ENCODE peak calls at places on chromosomes 16 and 17, in ten cellular contexts. One of them, this sample, is unnamed.

GRCh38 chr16:8605554-8605953 is 15.2 kb upstream of the TMEM114 start:
- DNase-seq in right lobe of liver: no peak
- DNase-seq in spleen: no peak
- DNase-seq in ovary: no peak
- DNase-seq in adrenal gland: no peak
- DNase-seq in tibial nerve: no peak
- DNase-seq in prostate gland: no peak
- DNase-seq in suprapubic skin: no peak
- DNase-seq in transverse colon: no peak
- DNase-seq in Peyer's patch: no peak
- DNase-seq in this sample: no peak

GRCh38 chr16:68235882-68236803 is at the start of gene ESRP2:
- DNase-seq in right lobe of liver: peak; percentile 92
- DNase-seq in spleen: peak; percentile 86
- DNase-seq in ovary: peak; percentile 55
- DNase-seq in adrenal gland: peak; percentile 65
- DNase-seq in tibial nerve: no peak
- DNase-seq in prostate gland: peak; percentile 94
- DNase-seq in suprapubic skin: peak; percentile 83
- DNase-seq in transverse colon: peak; percentile 93
- DNase-seq in Peyer's patch: peak; percentile 47
- DNase-seq in this sample: no peak

GRCh38 chr16:56667581-56668571 is at the start of gene MT1G:
- DNase-seq in right lobe of liver: peak; percentile 89
- DNase-seq in spleen: no peak
- DNase-seq in ovary: no peak
- DNase-seq in adrenal gland: peak; percentile 68
- DNase-seq in tibial nerve: no peak
- DNase-seq in prostate gland: peak; percentile 33
- DNase-seq in suprapubic skin: no peak
- DNase-seq in transverse colon: peak; percentile 74
- DNase-seq in Peyer's patch: no peak
- DNase-seq in this sample: no peak

GRCh38 chr17:73711184-73711583 is 66.9 kb upstream of the SDK2 start:
- DNase-seq in right lobe of liver: no peak
- DNase-seq in spleen: no peak
- DNase-seq in ovary: no peak
- DNase-seq in adrenal gland: no peak
- DNase-seq in tibial nerve: no peak
- DNase-seq in prostate gland: no peak
- DNase-seq in suprapubic skin: no peak
- DNase-seq in transverse colon: no peak
- DNase-seq in Peyer's patch: peak; percentile 23
- DNase-seq in this sample: no peak

GRCh38 chr17:57993471-57994365 is 5.7 kb upstream of the VEZF1 start:
- DNase-seq in right lobe of liver: no peak
- DNase-seq in spleen: no peak
- DNase-seq in ovary: no peak
- DNase-seq in adrenal gland: no peak
- DNase-seq in tibial nerve: no peak
- DNase-seq in prostate gland: no peak
- DNase-seq in suprapubic skin: no peak
- DNase-seq in transverse colon: no peak
- DNase-seq in Peyer's patch: no peak
- DNase-seq in this sample: no peak

GRCh38 chr16:57148481-57148880 is 37.4 kb downstream of the PSME3IP1 start:
- DNase-seq in right lobe of liver: no peak
- DNase-seq in spleen: peak; percentile 38
- DNase-seq in ovary: no peak
- DNase-seq in adrenal gland: no peak
- DNase-seq in tibial nerve: no peak
- DNase-seq in prostate gland: no peak
- DNase-seq in suprapubic skin: no peak
- DNase-seq in transverse colon: no peak
- DNase-seq in Peyer's patch: no peak
- DNase-seq in this sample: no peak

GRCh38 chr17:9828296-9829059 is 2.8 kb downstream of the GLP2R start:
- DNase-seq in right lobe of liver: no peak
- DNase-seq in spleen: no peak
- DNase-seq in ovary: no peak
- DNase-seq in adrenal gland: no peak
- DNase-seq in tibial nerve: no peak
- DNase-seq in prostate gland: no peak
- DNase-seq in suprapubic skin: peak; percentile 27
- DNase-seq in transverse colon: no peak
- DNase-seq in Peyer's patch: no peak
- DNase-seq in this sample: peak; percentile 37

GRCh38 chr16:87695534-87695933 is 70.3 kb downstream of the KLHDC4 start:
- DNase-seq in right lobe of liver: no peak
- DNase-seq in spleen: no peak
- DNase-seq in ovary: no peak
- DNase-seq in adrenal gland: no peak
- DNase-seq in tibial nerve: no peak
- DNase-seq in prostate gland: no peak
- DNase-seq in suprapubic skin: no peak
- DNase-seq in transverse colon: no peak
- DNase-seq in Peyer's patch: no peak
- DNase-seq in this sample: no peak

GRCh38 chr16:49639739-49640388 is 216.0 kb downstream of the ZNF423 start:
- DNase-seq in right lobe of liver: no peak
- DNase-seq in spleen: peak; percentile 54
- DNase-seq in ovary: peak; percentile 85
- DNase-seq in adrenal gland: peak; percentile 72
- DNase-seq in tibial nerve: no peak
- DNase-seq in prostate gland: no peak
- DNase-seq in suprapubic skin: no peak
- DNase-seq in transverse colon: no peak
- DNase-seq in Peyer's patch: no peak
- DNase-seq in this sample: peak; percentile 61

GRCh38 chr16:85075236-85075924 is 36.9 kb downstream of the CIBAR2 start:
- DNase-seq in right lobe of liver: no peak
- DNase-seq in spleen: no peak
- DNase-seq in ovary: no peak
- DNase-seq in adrenal gland: peak; percentile 27
- DNase-seq in tibial nerve: no peak
- DNase-seq in prostate gland: no peak
- DNase-seq in suprapubic skin: no peak
- DNase-seq in transverse colon: no peak
- DNase-seq in Peyer's patch: no peak
- DNase-seq in this sample: no peak

GRCh38 chr17:68355093-68355492 is 63.8 kb downstream of the ARSG start:
- DNase-seq in right lobe of liver: no peak
- DNase-seq in spleen: no peak
- DNase-seq in ovary: no peak
- DNase-seq in adrenal gland: no peak
- DNase-seq in tibial nerve: no peak
- DNase-seq in prostate gland: no peak
- DNase-seq in suprapubic skin: no peak
- DNase-seq in transverse colon: no peak
- DNase-seq in Peyer's patch: no peak
- DNase-seq in this sample: no peak

DNA sequence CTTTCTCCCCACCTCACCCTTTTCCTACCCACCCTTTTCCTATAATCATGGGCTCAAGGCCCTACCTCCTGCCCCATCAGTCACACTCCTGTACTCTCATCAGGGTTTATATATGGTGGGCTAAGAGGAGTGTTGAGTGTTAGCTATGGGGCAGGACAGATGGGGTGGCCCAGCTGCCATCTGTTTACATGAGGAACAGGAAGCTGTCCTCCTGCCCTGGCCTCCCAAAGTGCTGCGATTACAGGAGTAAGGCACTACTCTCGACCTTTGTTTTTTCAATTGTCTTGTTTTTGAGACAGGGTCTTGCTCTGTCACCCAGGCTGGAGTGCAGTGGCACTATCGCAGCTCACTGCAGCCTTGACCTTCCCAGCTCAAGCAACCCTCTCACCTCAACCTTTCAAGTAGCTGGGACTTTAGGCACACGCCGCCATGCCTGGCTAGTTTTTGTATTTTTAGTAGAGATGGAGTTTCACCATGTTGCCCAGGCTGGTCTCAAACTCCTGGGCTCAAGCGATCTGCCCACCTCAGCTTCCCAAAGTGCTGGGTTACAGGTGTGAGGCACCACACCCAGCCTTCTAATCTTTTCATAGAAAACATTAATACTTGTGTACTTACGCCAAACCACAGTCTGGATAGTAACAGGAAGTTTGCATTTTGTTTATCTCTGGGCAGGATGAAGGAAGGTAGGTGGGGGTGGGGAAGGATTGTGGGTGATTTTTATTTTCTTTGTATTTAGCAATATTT is 1.6 kb downstream of the TRADD start:
- DNase-seq in right lobe of liver: no peak
- DNase-seq in spleen: peak; percentile 71
- DNase-seq in ovary: no peak
- DNase-seq in adrenal gland: no peak
- DNase-seq in tibial nerve: no peak
- DNase-seq in prostate gland: no peak
- DNase-seq in suprapubic skin: no peak
- DNase-seq in transverse colon: no peak
- DNase-seq in Peyer's patch: no peak
- DNase-seq in this sample: no peak
- H3K4me1 ChIP-seq in right lobe of liver: no peaks in the 10 kb centered on the region
- H3K4me1 ChIP-seq in spleen: peaks cover 60% of the 10 kb centered on the region
- H3K4me1 ChIP-seq in ovary: peaks cover 13% of the 10 kb centered on the region
- H3K4me1 ChIP-seq in adrenal gland: peaks cover 41% of the 10 kb centered on the region
- H3K4me1 ChIP-seq in tibial nerve: no peaks in the 10 kb centered on the region
- H3K4me1 ChIP-seq in prostate gland: peaks cover 22% of the 10 kb centered on the region
- H3K4me1 ChIP-seq in suprapubic skin: peaks cover 64% of the 10 kb centered on the region
- H3K4me1 ChIP-seq in transverse colon: peaks cover 60% of the 10 kb centered on the region
- H3K4me1 ChIP-seq in Peyer's patch: peaks cover 24% of the 10 kb centered on the region
- H3K4me1 ChIP-seq in this sample: peaks cover 16% of the 10 kb centered on the region

GRCh38 chr17:2058521-2059124 is 3.7 kb downstream of the HIC1 start:
- DNase-seq in right lobe of liver: peak; percentile 90
- DNase-seq in spleen: peak; percentile 96
- DNase-seq in ovary: peak; percentile 84
- DNase-seq in adrenal gland: peak; percentile 66
- DNase-seq in tibial nerve: peak; percentile 69
- DNase-seq in prostate gland: no peak
- DNase-seq in suprapubic skin: no peak
- DNase-seq in transverse colon: peak; percentile 89
- DNase-seq in Peyer's patch: peak; percentile 83
- DNase-seq in this sample: peak; percentile 73
- TF ChIP-seq POLR2A in right lobe of liver: no peak
- TF ChIP-seq POLR2A in spleen: no peak
- TF ChIP-seq POLR2A in ovary: no peak
- TF ChIP-seq POLR2A in adrenal gland: no peak
- TF ChIP-seq POLR2A in tibial nerve: no peak
- TF ChIP-seq POLR2A in prostate gland: no peak
- TF ChIP-seq POLR2A in suprapubic skin: no peak
- TF ChIP-seq POLR2A in transverse colon: no peak
- TF ChIP-seq POLR2A in Peyer's patch: no peak
- TF ChIP-seq POLR2A in this sample: no peak

GRCh38 chr17:82524540-82524939 is 5.0 kb downstream of the FOXK2 start:
- DNase-seq in right lobe of liver: no peak
- DNase-seq in spleen: no peak
- DNase-seq in ovary: no peak
- DNase-seq in adrenal gland: no peak
- DNase-seq in tibial nerve: no peak
- DNase-seq in prostate gland: no peak
- DNase-seq in suprapubic skin: no peak
- DNase-seq in transverse colon: no peak
- DNase-seq in Peyer's patch: no peak
- DNase-seq in this sample: no peak
- H3K4me1 ChIP-seq in right lobe of liver: peaks cover 9% of the 10 kb centered on the region
- H3K4me1 ChIP-seq in spleen: peaks cover 76% of the 10 kb centered on the region
- H3K4me1 ChIP-seq in ovary: peaks cover 28% of the 10 kb centered on the region
- H3K4me1 ChIP-seq in adrenal gland: peaks cover 81% of the 10 kb centered on the region
- H3K4me1 ChIP-seq in tibial nerve: no peaks in the 10 kb centered on the region
- H3K4me1 ChIP-seq in prostate gland: peaks cover 4% of the 10 kb centered on the region
- H3K4me1 ChIP-seq in suprapubic skin: peaks cover 73% of the 10 kb centered on the region
- H3K4me1 ChIP-seq in transverse colon: peaks cover 67% of the 10 kb centered on the region
- H3K4me1 ChIP-seq in Peyer's patch: peaks cover 10% of the 10 kb centered on the region
- H3K4me1 ChIP-seq in this sample: peaks cover 50% of the 10 kb centered on the region

GRCh38 chr17:50511058-50511457 is 2.8 kb downstream of the MYCBPAP start:
- DNase-seq in right lobe of liver: no peak
- DNase-seq in spleen: peak; percentile 16
- DNase-seq in ovary: no peak
- DNase-seq in adrenal gland: peak; percentile 71
- DNase-seq in tibial nerve: no peak
- DNase-seq in prostate gland: no peak
- DNase-seq in suprapubic skin: no peak
- DNase-seq in transverse colon: no peak
- DNase-seq in Peyer's patch: no peak
- DNase-seq in this sample: no peak

GRCh38 chr17:50506298-50506697 is 1.9 kb upstream of the MYCBPAP start:
- DNase-seq in right lobe of liver: no peak
- DNase-seq in spleen: peak; percentile 49
- DNase-seq in ovary: peak; percentile 9
- DNase-seq in adrenal gland: no peak
- DNase-seq in tibial nerve: no peak
- DNase-seq in prostate gland: no peak
- DNase-seq in suprapubic skin: no peak
- DNase-seq in transverse colon: no peak
- DNase-seq in Peyer's patch: no peak
- DNase-seq in this sample: no peak

GRCh38 chr17:50505731-50506130 is 2.5 kb upstream of the MYCBPAP start:
- DNase-seq in right lobe of liver: no peak
- DNase-seq in spleen: no peak
- DNase-seq in ovary: no peak
- DNase-seq in adrenal gland: no peak
- DNase-seq in tibial nerve: no peak
- DNase-seq in prostate gland: no peak
- DNase-seq in suprapubic skin: no peak
- DNase-seq in transverse colon: no peak
- DNase-seq in Peyer's patch: no peak
- DNase-seq in this sample: no peak

GRCh38 chr17:50508573-50509460 is 578 bp downstream of the MYCBPAP start:
- DNase-seq in right lobe of liver: no peak
- DNase-seq in spleen: no peak
- DNase-seq in ovary: no peak
- DNase-seq in adrenal gland: no peak
- DNase-seq in tibial nerve: no peak
- DNase-seq in prostate gland: no peak
- DNase-seq in suprapubic skin: no peak
- DNase-seq in transverse colon: no peak
- DNase-seq in Peyer's patch: no peak
- DNase-seq in this sample: no peak

DNA sequence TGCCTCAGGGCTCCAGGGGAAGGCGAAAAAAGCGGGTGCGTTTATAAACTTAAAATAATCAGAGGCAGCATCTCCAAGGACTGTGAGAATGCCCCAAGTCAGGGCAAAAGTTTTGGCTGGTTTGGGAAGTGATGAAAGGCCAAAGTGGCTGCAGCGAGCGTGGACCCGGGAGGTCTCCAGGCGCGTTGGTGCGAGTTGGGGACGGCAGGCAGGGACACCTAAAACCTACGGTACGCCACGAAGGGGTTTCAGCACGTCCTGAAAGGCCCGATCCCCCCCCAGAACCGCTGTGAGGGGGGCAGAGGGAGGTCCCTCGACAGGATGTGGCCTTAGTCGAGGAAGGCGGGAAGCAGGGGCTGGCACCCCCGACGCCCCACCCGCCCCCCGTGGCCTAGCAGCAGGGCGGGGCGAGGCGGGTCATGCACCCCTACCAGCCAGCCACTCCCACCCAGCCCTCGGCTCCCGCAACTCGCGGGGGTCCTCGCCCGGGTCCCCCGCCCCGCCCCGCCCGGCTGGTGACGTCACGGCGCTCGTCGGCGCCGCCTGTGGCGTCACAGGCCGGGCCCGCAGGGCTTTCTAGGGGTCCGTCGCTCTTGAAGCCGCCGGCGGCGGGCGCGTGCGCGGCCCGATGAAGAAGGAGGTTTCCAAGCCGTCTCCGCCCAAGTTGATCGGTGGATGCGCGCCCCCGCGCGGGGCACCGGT is at the start of gene MYCBPAP:
- DNase-seq in right lobe of liver: peak; percentile 78
- DNase-seq in spleen: peak; percentile 93
- DNase-seq in ovary: peak; percentile 78
- DNase-seq in adrenal gland: peak; percentile 85
- DNase-seq in tibial nerve: peak; percentile 68
- DNase-seq in prostate gland: peak; percentile 74
- DNase-seq in suprapubic skin: peak; percentile 86
- DNase-seq in transverse colon: peak; percentile 89
- DNase-seq in Peyer's patch: peak; percentile 83
- DNase-seq in this sample: peak; percentile 92
- TF ChIP-seq POLR2A in right lobe of liver: no peak
- TF ChIP-seq POLR2A in spleen: no peak
- TF ChIP-seq POLR2A in ovary: peak; percentile 17
- TF ChIP-seq POLR2A in adrenal gland: no peak
- TF ChIP-seq POLR2A in tibial nerve: peak; percentile 53
- TF ChIP-seq POLR2A in prostate gland: peak; percentile 38
- TF ChIP-seq POLR2A in suprapubic skin: no peak
- TF ChIP-seq POLR2A in transverse colon: no peak
- TF ChIP-seq POLR2A in Peyer's patch: no peak
- TF ChIP-seq POLR2A in this sample: no peak